ENCODE peak calls at places on chromosome 19, in five cellular contexts. H is PC-9, N is PC-3, A is lower lobe of right lung, L is esophagus muscularis mucosa. W is an unnamed sample.

GRCh38 chr19:15631817-15632216 is 8.9 kb upstream of the CYP4F3 start:
- DNase-seq in L (no peak), A (no peak), N (peak; percentile 43), H (no peak), W (no peak)

GRCh38 chr19:57934820-57935665 is at the start of gene ZNF418:
- DNase-seq in N (no peak), A (peak; percentile 47), L (no peak), H (peak; percentile 65), W (peak; percentile 62)

GRCh38 chr19:34838753-34839431 is 65.9 kb upstream of the ZNF599 start:
- DNase-seq in H (no peak), N (no peak), A (no peak), L (no peak), W (no peak)

GRCh38 chr19:3983936-3984583 is 1.2 kb downstream of the EEF2 start:
- DNase-seq in A (peak; percentile 57), L (no peak), N (peak; percentile 17), H (peak; percentile 34), W (no peak)

GRCh38 chr19:7916137-7916907 is 1.7 kb downstream of the TGFBR3L start:
- DNase-seq in A (peak; percentile 67), N (peak; percentile 42), H (no peak), L (no peak), W (no peak)

GRCh38 chr19:42152285-42152684 is 20.0 kb upstream of the POU2F2 start:
- DNase-seq in L (no peak), N (no peak), A (no peak), H (no peak), W (no peak)

GRCh38 chr19:8449830-8450229 is 5.1 kb downstream of the HNRNPM start:
- DNase-seq in N (peak; percentile 62), L (no peak), A (no peak), H (peak; percentile 69), W (no peak)

GRCh38 chr19:4391701-4392543 is 8.4 kb downstream of the SH3GL1 start:
- DNase-seq in H (no peak), L (no peak), A (no peak), N (no peak), W (no peak)

GRCh38 chr19:46000497-46001246 is 5.4 kb downstream of the CCDC61 start:
- DNase-seq in L (no peak), H (no peak), A (peak; percentile 75), N (no peak), W (no peak)

DNA sequence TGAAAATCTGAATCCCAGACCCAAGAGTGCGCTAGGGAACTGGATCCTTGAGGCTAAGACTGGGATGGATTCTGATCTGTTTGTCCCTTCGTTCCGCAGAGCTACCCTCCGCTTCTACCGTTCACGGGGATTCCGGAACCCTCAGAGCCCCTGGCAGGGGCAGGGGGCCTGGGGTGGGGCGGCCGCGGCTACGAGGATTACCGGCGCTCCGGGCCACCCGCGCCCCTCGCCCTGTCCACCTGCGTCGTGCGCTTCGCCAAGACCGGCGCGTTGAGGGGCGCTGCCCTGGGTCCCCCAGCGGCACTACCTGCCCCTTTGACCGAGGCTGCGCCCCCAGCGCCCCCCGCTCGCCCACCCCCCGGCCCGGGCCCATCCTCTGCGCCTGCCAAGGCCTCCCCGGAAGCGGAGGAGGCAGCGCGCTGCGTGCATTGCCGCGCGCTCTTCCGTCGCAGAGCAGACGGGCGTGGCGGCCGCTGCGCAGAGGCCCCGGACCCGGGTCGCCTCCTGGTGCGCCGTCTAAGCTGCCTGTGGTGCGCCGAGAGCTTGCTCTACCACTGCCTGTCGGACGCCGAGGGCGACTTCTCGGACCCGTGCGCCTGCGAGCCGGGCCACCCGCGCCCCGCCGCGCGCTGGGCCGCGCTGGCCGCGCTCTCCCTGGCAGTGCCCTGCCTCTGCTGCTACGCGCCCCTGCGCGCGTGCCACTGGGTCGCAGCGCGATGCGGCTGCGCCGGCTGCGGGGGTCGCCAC is 7.1 kb downstream of the SPRED3 start:
- DNase-seq in L (no peak), N (no peak), A (no peak), H (no peak), W (no peak)
- H3K27me3 ChIP-seq in L (peaks cover 51% of the 10 kb centered on the region), N (no peaks in the 10 kb centered on the region), A (peaks cover 59% of the 10 kb centered on the region), H (no peaks in the 10 kb centered on the region), W (peaks cover 14% of the 10 kb centered on the region)

GRCh38 chr19:33640773-33641172 is 19.0 kb downstream of the CHST8 start:
- DNase-seq in L (no peak), H (no peak), N (no peak), A (peak; percentile 17), W (no peak)

GRCh38 chr19:33639034-33639681 is 17.4 kb downstream of the CHST8 start:
- DNase-seq in H (no peak), L (no peak), A (peak; percentile 12), N (no peak), W (no peak)

GRCh38 chr19:33638167-33639033 is 16.6 kb downstream of the CHST8 start:
- DNase-seq in N (no peak), H (no peak), A (peak; percentile 19), L (no peak), W (no peak)

GRCh38 chr19:33641956-33642498 is 20.3 kb downstream of the CHST8 start:
- DNase-seq in N (no peak), H (no peak), L (no peak), A (peak; percentile 32), W (no peak)

DNA sequence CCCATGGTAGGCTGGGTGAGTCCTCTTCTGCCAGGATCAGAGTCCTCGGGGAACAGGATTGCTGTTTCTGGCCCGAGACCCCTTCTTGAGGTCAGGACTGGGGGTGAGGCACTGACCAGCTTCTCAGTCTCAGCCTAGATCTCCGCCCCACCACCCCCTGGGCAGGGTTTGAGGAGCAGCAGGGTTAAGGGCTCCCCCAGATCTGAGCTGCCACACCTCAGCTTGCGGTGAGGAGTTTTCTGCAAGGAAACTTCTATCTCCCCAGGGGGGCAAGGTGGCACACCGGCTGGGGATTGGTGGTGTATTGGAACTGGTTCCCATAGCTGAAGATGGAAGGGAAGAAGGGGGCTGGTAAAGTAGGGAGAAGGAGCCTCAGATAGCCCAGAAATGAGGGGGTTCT is 19.5 kb downstream of the CHST8 start:
- DNase-seq in N (no peak), L (no peak), H (no peak), A (peak; percentile 20), W (no peak)
- TF ChIP-seq CTCF in N (no peak), L (no peak), H (no peak), A (no peak), W (no peak)

DNA sequence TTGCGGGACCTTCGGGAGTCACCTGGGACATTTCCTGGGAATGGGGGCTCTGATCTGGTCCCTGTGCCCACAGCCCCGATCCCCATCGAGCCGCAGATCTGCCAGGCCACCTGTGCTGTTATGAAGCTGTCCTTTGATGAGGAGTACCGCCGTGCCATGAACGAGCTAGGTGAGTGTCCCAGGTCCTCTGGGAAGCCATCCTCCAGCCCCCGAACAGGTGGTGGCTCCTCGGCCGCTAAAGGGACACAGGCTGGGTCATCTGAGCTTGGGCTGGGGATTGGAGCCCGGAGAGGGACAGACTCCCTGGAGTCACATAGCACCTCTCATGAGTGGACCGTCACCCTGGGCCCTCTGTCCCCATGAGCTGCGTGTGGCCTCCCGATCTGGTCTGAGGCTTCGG is 8.0 kb downstream of the APC2 start:
- DNase-seq in A (no peak), N (no peak), L (no peak), H (no peak), W (no peak)
- H3K27me3 ChIP-seq in A (peaks cover 56% of the 10 kb centered on the region), N (no peaks in the 10 kb centered on the region), L (peaks cover 51% of the 10 kb centered on the region), H (no peaks in the 10 kb centered on the region), W (peaks cover 52% of the 10 kb centered on the region)

GRCh38 chr19:54436031-54436523 is 12.9 kb upstream of the LENG8 start:
- DNase-seq in N (no peak), H (no peak), A (no peak), L (no peak), W (no peak)

GRCh38 chr19:54436561-54437229 is 12.3 kb upstream of the LENG8 start:
- DNase-seq in H (no peak), N (no peak), A (no peak), L (no peak), W (no peak)

GRCh38 chr19:54435551-54436016 is 13.4 kb upstream of the LENG8 start:
- DNase-seq in A (no peak), N (no peak), L (no peak), H (no peak), W (no peak)

GRCh38 chr19:54440641-54441040 is 8.4 kb upstream of the LENG8 start:
- DNase-seq in L (no peak), N (no peak), H (no peak), A (no peak), W (no peak)

GRCh38 chr19:54439174-54439851 is 9.7 kb upstream of the LENG8 start:
- DNase-seq in A (no peak), H (peak; percentile 61), N (peak; percentile 68), L (no peak), W (no peak)
- TF ChIP-seq CTCF in A (peak; percentile 29), H (peak; percentile 67), N (peak; percentile 76), L (peak; percentile 29), W (peak; percentile 63)

W was measured in kidney epithelial cell.